ENCODE peak calls at places on chromosomes 12 and 14, in nine cellular contexts. W, Q, E, U, C, Z, I, B and N are unnamed samples.

GRCh38 chr12:18468521-18469075 is 207.3 kb downstream of the PIK3C2G start:
- DNase-seq in C (no peak), W (no peak), Q (no peak), B (no peak), U (no peak), Z (peak), E (peak), I (no peak), N (no peak)

GRCh38 chr12:27999970-28000369 is 27.4 kb upstream of the PTHLH start:
- DNase-seq in W (no peak), Q (no peak), Z (no peak), I (no peak), C (no peak), E (peak), B (no peak), U (no peak), N (no peak)

GRCh38 chr14:23114120-23114458 is 5.0 kb downstream of the CEBPE start:
- DNase-seq in W (no peak), Z (no peak), Q (no peak), B (peak), I (no peak), E (no peak), U (no peak), C (no peak), N (no peak)

GRCh38 chr12:1199700-1200099 is 208.7 kb downstream of the ERC1 start:
- DNase-seq in C (no peak), E (no peak), Z (no peak), U (no peak), I (no peak), Q (no peak), W (no peak), B (no peak), N (no peak)

GRCh38 chr14:103533137-103533998 is 4.4 kb downstream of the TRMT61A start:
- DNase-seq in B (no peak), I (no peak), C (no peak), U (no peak), W (no peak), E (no peak), Q (no peak), Z (no peak), N (no peak)

GRCh38 chr12:88781909-88782308 is 201.6 kb upstream of the KITLG start:
- DNase-seq in Z (peak), W (no peak), I (no peak), Q (no peak), U (peak), C (no peak), B (no peak), E (peak), N (peak)

GRCh38 chr12:47758834-47759690 is at the start of gene RAPGEF3:
- DNase-seq in Q (peak), B (peak), I (peak), U (peak), E (peak), Z (peak), W (peak), C (peak), N (peak)

GRCh38 chr14:55976219-55976618 is 142.0 kb upstream of the PELI2 start:
- DNase-seq in I (no peak), W (no peak), B (no peak), C (no peak), Q (no peak), U (peak), Z (no peak), E (no peak), N (no peak)

GRCh38 chr12:3313066-3313465 is 177.9 kb upstream of the PRMT8 start:
- DNase-seq in W (no peak), Q (no peak), U (no peak), Z (peak), C (no peak), B (no peak), E (peak), I (no peak), N (peak)

GRCh38 chr14:71497645-71498086 is 434.6 kb upstream of the RGS6 start:
- DNase-seq in W (no peak), I (no peak), B (no peak), U (peak), C (no peak), Z (peak), Q (no peak), E (peak), N (peak)